ENCODE peak calls at places on chromosomes 5 and 9, in five cellular contexts. R, I, L, D and V are unnamed samples.

GRCh38 chr5:164204338-164204946 is 699.0 kb downstream of the MAT2B start:
- DNase-seq in R (no peak), I (no peak), L (peak), D (peak), V (no peak)

GRCh38 chr5:139648205-139649081 is at the start of gene CXXC5:
- DNase-seq in R (no peak), I (peak), L (no peak), D (no peak), V (no peak)

GRCh38 chr5:28576022-28576421 is 1537.6 kb upstream of the CDH9 start:
- DNase-seq in R (no peak), I (peak), L (no peak), D (peak), V (peak)

GRCh38 chr5:108788142-108788541 is 40.4 kb downstream of the FER start:
- DNase-seq in R (no peak), I (no peak), L (no peak), D (no peak), V (no peak)

GRCh38 chr5:179342577-179342976 is 2.7 kb downstream of the ADAMTS2 start:
- DNase-seq in R (no peak), I (no peak), L (peak), D (no peak), V (no peak)

GRCh38 chr5:168031614-168032013 is 259.8 kb upstream of the WWC1 start:
- DNase-seq in R (no peak), I (no peak), L (no peak), D (no peak), V (no peak)

GRCh38 chr9:113875917-113876805 is at the start of gene ZNF618:
- DNase-seq in R (peak), I (peak), L (no peak), D (no peak), V (no peak)

GRCh38 chr5:137997726-137998213 is 35.1 kb downstream of the FAM13B start:
- DNase-seq in R (peak), I (no peak), L (no peak), D (no peak), V (peak)

GRCh38 chr5:153974131-153974812 is 64.4 kb downstream of the FAM114A2 start:
- DNase-seq in R (no peak), I (peak), L (peak), D (peak), V (peak)

GRCh38 chr5:75050415-75050814 is 1.9 kb downstream of the GCNT4 start:
- DNase-seq in R (no peak), I (peak), L (no peak), D (no peak), V (no peak)

GRCh38 chr9:112174965-112175795 is at the start of gene SUSD1:
- DNase-seq in R (no peak), I (peak), L (no peak), D (no peak), V (no peak)

GRCh38 chr5:66080664-66081063 is 63.4 kb upstream of the SREK1 start:
- DNase-seq in R (no peak), I (no peak), L (no peak), D (no peak), V (no peak)

GRCh38 chr9:134165357-134166315 is 1.3 kb upstream of the RNU6ATAC start:
- DNase-seq in R (peak), I (no peak), L (no peak), D (peak), V (no peak)

GRCh38 chr9:87850405-87850804 is 32.3 kb upstream of the SPATA31E1 start:
- DNase-seq in R (no peak), I (no peak), L (peak), D (peak), V (peak)

GRCh38 chr5:132850066-132850465 is 16.2 kb downstream of the GDF9 start:
- DNase-seq in R (no peak), I (no peak), L (no peak), D (peak), V (peak)

GRCh38 chr5:7878381-7878873 is 9.5 kb downstream of the MTRR start:
- DNase-seq in R (no peak), I (no peak), L (peak), D (peak), V (peak)

GRCh38 chr5:132510076-132510475 is 19.5 kb upstream of the IRF1 start:
- DNase-seq in R (no peak), I (no peak), L (no peak), D (peak), V (peak)

GRCh38 chr5:180390441-180391190 is 37.5 kb upstream of the GFPT2 start:
- DNase-seq in R (no peak), I (peak), L (no peak), D (no peak), V (no peak)